ENCODE peak calls at places on chromosomes 6 and 20, in five cellular contexts. E is stimulated activated CD4-positive, alpha-beta T cell treated with anti-CD3 and anti-CD28 coated beads, TNF-alpha, amount 100 ng/mL, for 24 hours; X is GM23338; U is mucosa of descending colon; Z is astrocyte of the hippocampus. S is an unnamed sample.
A peak's percentile ranks its signal among the peaks of the same experiment; 100 is the strongest.

GRCh38 chr6:71238351-71238750 is 50.3 kb upstream of the OGFRL1 start:
- DNase-seq in X (no peak), Z (peak; percentile 20), U (no peak), E (no peak), S (no peak)

GRCh38 chr6:53793318-53793975 is 1.4 kb upstream of the LRRC1 start:
- DNase-seq in X (peak; percentile 69), U (peak; percentile 71), E (no peak), Z (peak; percentile 72), S (peak; percentile 51)

GRCh38 chr6:136031982-136032381 is 180.5 kb downstream of the PDE7B start:
- DNase-seq in U (no peak), Z (peak; percentile 48), E (no peak), X (no peak), S (no peak)

GRCh38 chr6:25295651-25296050 is 16.5 kb downstream of the CARMIL1 start:
- DNase-seq in U (no peak), Z (no peak), E (no peak), X (no peak), S (no peak)

GRCh38 chr6:159221486-159222170 is 52.4 kb downstream of the FNDC1 start:
- DNase-seq in U (no peak), Z (peak; percentile 65), E (no peak), X (no peak), S (no peak)

GRCh38 chr20:33909331-33909921 is 84.3 kb upstream of the RALY start:
- DNase-seq in U (no peak), E (no peak), X (no peak), Z (peak; percentile 95), S (no peak)

GRCh38 chr20:208937-209566 is 18.0 kb upstream of the DEFB129 start:
- DNase-seq in X (peak; percentile 60), E (no peak), Z (peak; percentile 64), U (no peak), S (peak; percentile 12)

GRCh38 chr6:136383271-136383670 is 93.6 kb upstream of the BCLAF1 start:
- DNase-seq in U (no peak), E (no peak), Z (no peak), X (no peak), S (no peak)

GRCh38 chr6:165899592-165899991 is 236.6 kb upstream of the PDE10A start:
- DNase-seq in U (no peak), E (no peak), Z (no peak), X (no peak), S (no peak)

S was measured in CMK.